ENCODE peak calls at places on chromosomes 4 and X, in four cellular contexts. A is mesendoderm, G is H1, H is H9. L is an unnamed sample.

GRCh38 chr4:115437739-115438138 is 324.3 kb upstream of the NDST4 start:
- DNase-seq in H (no peak), G (no peak), A (no peak), L (no peak)

GRCh38 chr4:118842055-118842454 is 6.1 kb upstream of the SEC24D start:
- DNase-seq in H (no peak), G (no peak), A (no peak), L (peak; percentile 82)

GRCh38 chr4:140187316-140187695 is 33.3 kb upstream of the MAML3 start:
- DNase-seq in H (no peak), A (no peak), G (no peak), L (peak; percentile 33)

GRCh38 chrX:31336419-31336818 is 264.6 kb upstream of the FTHL17 start:
- DNase-seq in H (no peak), A (no peak), G (no peak), L (no peak)

GRCh38 chr4:53355919-53356521 is 9.8 kb downstream of the SCFD2 start:
- DNase-seq in H (no peak), A (no peak), G (no peak), L (no peak)

GRCh38 chrX:15471016-15471415 is 22.1 kb downstream of the PIR start:
- DNase-seq in H (peak; percentile 72), A (peak; percentile 66), G (peak; percentile 53), L (peak; percentile 65)

GRCh38 chrX:101799387-101799786 is 132.4 kb downstream of the ZMAT1 start:
- DNase-seq in H (peak; percentile 82), A (peak; percentile 89), G (peak; percentile 70), L (peak; percentile 80)

GRCh38 chr4:40923326-40924095 is 173.8 kb downstream of the NSUN7 start:
- DNase-seq in G (no peak), A (no peak), H (no peak), L (no peak)

GRCh38 chr4:94532016-94532789 is 80.5 kb downstream of the PDLIM5 start:
- DNase-seq in H (no peak), G (no peak), A (no peak), L (peak; percentile 57)

GRCh38 chr4:13547563-13548041 is 3.3 kb upstream of the NKX3-2 start:
- DNase-seq in G (peak; percentile 76), H (no peak), A (no peak), L (no peak)

GRCh38 chrX:68829594-68830485 is 1.0 kb downstream of the EFNB1 start:
- DNase-seq in H (peak; percentile 25), G (peak; percentile 40), A (no peak), L (peak; percentile 19)

GRCh38 chr4:42357325-42357724 is 40.0 kb upstream of the SHISA3 start:
- DNase-seq in H (no peak), G (no peak), A (no peak), L (no peak)
- H3K56ac ChIP-seq in H (no peak overlapping the region), G (no peak overlapping the region), A (no peak overlapping the region), L (no peak overlapping the region)

GRCh38 chrX:19515615-19516105 is 352 bp upstream of the MAP3K15 start:
- DNase-seq in H (no peak), G (no peak), A (peak; percentile 2), L (no peak)

GRCh38 chrX:19513383-19513782 is 1.9 kb downstream of the MAP3K15 start:
- DNase-seq in H (no peak), A (peak; percentile 10), G (no peak), L (peak; percentile 4)

GRCh38 chrX:19514791-19515614 is at the start of gene MAP3K15:
- DNase-seq in G (peak; percentile 56), H (peak; percentile 50), A (peak; percentile 53), L (no peak)

GRCh38 chrX:19512359-19512758 is 2.9 kb downstream of the MAP3K15 start:
- DNase-seq in H (no peak), G (no peak), A (no peak), L (no peak)

GRCh38 chrX:19512961-19513360 is 2.3 kb downstream of the MAP3K15 start:
- DNase-seq in H (no peak), A (no peak), G (no peak), L (no peak)
- H3K27ac ChIP-seq in H (no peak overlapping the region), A (no peak overlapping the region), G (no peak overlapping the region), L (no peak overlapping the region)

GRCh38 chr4:151673913-151674520 is 86.8 kb downstream of the GATB start:
- DNase-seq in A (no peak), H (no peak), G (no peak), L (no peak)

GRCh38 chr4:151672996-151673395 is 87.8 kb downstream of the GATB start:
- DNase-seq in H (no peak), G (no peak), A (no peak), L (no peak)

GRCh38 chr4:151676301-151676700 is 84.5 kb downstream of the GATB start:
- DNase-seq in H (no peak), G (no peak), A (no peak), L (peak; percentile 94)

GRCh38 chr4:151675366-151676060 is 85.3 kb downstream of the GATB start:
- DNase-seq in G (no peak), H (no peak), A (no peak), L (no peak)

GRCh38 chr4:151674804-151675290 is 86.0 kb downstream of the GATB start:
- DNase-seq in A (peak; percentile 69), H (peak; percentile 83), G (peak; percentile 63), L (no peak)
- H3K56ac ChIP-seq in A (no peak overlapping the region), H (no peak overlapping the region), G (no peak overlapping the region), L (no peak overlapping the region)

GRCh38 chrX:135384161-135384836 is 37.4 kb upstream of the SMIM10L2A start:
- DNase-seq in A (peak; percentile 62), G (no peak), H (no peak), L (no peak)

GRCh38 chrX:135383249-135383648 is 38.5 kb upstream of the SMIM10L2A start:
- DNase-seq in A (peak; percentile 11), H (no peak), G (no peak), L (no peak)

GRCh38 chrX:135382260-135382659 is 39.5 kb upstream of the SMIM10L2A start:
- DNase-seq in H (no peak), A (no peak), G (no peak), L (no peak)
- H3K27ac ChIP-seq in H (no peak overlapping the region), A (no peak overlapping the region), G (no peak overlapping the region), L (no peak overlapping the region)

GRCh38 chr4:34619531-34620109 is 1624.7 kb downstream of the ARAP2 start:
- DNase-seq in G (no peak), A (peak; percentile 10), H (no peak), L (no peak)
- H3K56ac ChIP-seq in G (no peak overlapping the region), A (no peak overlapping the region), H (no peak overlapping the region), L (no peak overlapping the region)

GRCh38 chr4:150911326-150911725 is 103.8 kb downstream of the LRBA start:
- DNase-seq in H (no peak), G (no peak), A (no peak), L (no peak)

GRCh38 chr4:150906987-150907633 is 108.0 kb downstream of the LRBA start:
- DNase-seq in G (no peak), A (peak; percentile 61), H (no peak), L (no peak)

GRCh38 chr4:150903603-150904002 is 111.5 kb downstream of the LRBA start:
- DNase-seq in A (no peak), G (no peak), H (no peak), L (no peak)

DNA sequence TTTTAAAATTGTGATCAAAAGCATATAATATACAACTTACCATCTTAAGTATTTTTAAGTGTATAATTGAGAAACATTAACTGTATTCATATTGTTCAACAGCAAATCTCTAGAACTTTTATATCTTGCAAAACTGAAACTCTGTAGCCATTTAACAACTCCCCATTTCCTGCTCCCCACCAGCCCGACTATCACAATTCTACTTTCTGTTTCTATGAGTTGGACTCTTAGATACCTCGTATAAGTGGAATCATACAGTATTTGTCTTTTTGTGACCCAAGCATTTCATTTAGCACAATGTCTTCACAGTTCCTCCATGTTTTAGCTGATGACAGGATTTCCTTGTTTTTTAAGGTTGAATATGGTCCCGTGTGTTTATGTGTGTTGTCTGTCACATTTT is 106.0 kb downstream of the LRBA start:
- DNase-seq in H (no peak), A (no peak), G (no peak), L (no peak)
- H3K27ac ChIP-seq in H (no peak overlapping the region), A (no peak overlapping the region), G (no peak overlapping the region), L (no peak overlapping the region)

GRCh38 chr4:648579-649292 is 23.4 kb downstream of the PDE6B start:
- DNase-seq in H (no peak), A (peak; percentile 22), G (no peak), L (no peak)

GRCh38 chr4:649751-650310 is 24.2 kb downstream of the ATP5ME start:
- DNase-seq in G (no peak), A (no peak), H (no peak), L (no peak)

GRCh38 chr4:647481-647880 is 22.1 kb downstream of the PDE6B start:
- DNase-seq in G (no peak), H (no peak), A (no peak), L (no peak)

GRCh38 chr4:649293-649625 is 23.9 kb downstream of the PDE6B start:
- DNase-seq in H (no peak), A (no peak), G (no peak), L (no peak)

DNA sequence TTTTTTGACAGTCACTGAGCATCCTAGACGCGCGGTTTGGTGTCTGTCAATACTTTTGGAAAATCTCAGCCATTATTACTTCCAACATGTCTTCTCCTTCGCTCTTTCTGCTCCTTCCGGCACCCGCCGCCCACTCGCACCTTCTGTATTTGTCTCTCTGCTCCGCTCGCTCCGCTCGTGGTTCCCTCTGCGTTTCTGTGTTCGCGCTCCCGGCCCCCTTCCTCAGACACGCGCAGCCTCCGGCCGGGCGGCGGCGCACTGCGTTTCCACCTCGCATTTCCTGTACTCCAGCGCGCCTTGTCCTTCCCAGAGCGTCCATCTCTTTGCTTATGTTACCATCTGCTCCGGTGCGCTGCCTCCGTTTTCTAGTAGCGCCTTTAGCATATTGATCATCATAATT is 21.1 kb downstream of the PDE6B start:
- DNase-seq in A (no peak), H (no peak), G (no peak), L (no peak)
- H3K56ac ChIP-seq in A (no peak overlapping the region), H (no peak overlapping the region), G (no peak overlapping the region), L (no peak overlapping the region)

L was measured in IMR-90.